ENCODE peak calls at places on chromosome 2, in four cellular contexts. Q is left lung, Z is pancreas, A is tibial artery. L is an unnamed sample.

GRCh38 chr2:85557130-85557529 is 4.2 kb downstream of the GGCX start:
- DNase-seq in Q (no peak), A (no peak), Z (no peak), L (no peak)

GRCh38 chr2:237304763-237305514 is 109.0 kb downstream of the COL6A3 start:
- DNase-seq in Q (no peak), Z (no peak), A (no peak), L (no peak)

GRCh38 chr2:237256845-237257244 is 157.1 kb downstream of the COL6A3 start:
- DNase-seq in Z (no peak), Q (no peak), A (peak; percentile 85), L (no peak)

GRCh38 chr2:145287686-145288085 is 767.8 kb upstream of the ZEB2 start:
- DNase-seq in Z (no peak), Q (no peak), A (no peak), L (no peak)

GRCh38 chr2:80035749-80036285 is 268.7 kb downstream of the LRRTM1 start:
- DNase-seq in Q (no peak), Z (no peak), A (no peak), L (no peak)

GRCh38 chr2:109185338-109185737 is 56.3 kb downstream of the SH3RF3 start:
- DNase-seq in Q (no peak), Z (no peak), A (peak; percentile 81), L (no peak)

GRCh38 chr2:75537658-75538057 is 23.1 kb downstream of the EVA1A start:
- DNase-seq in Q (no peak), A (no peak), Z (no peak), L (no peak)

GRCh38 chr2:8720741-8721140 is 38.9 kb downstream of the ID2 start:
- DNase-seq in Q (no peak), A (no peak), Z (no peak), L (no peak)

GRCh38 chr2:207831569-207832248 is 62.0 kb upstream of the FZD5 start:
- DNase-seq in Q (no peak), Z (no peak), A (no peak), L (no peak)

GRCh38 chr2:102294802-102295489 is 16.4 kb upstream of the IL1RL1 start:
- DNase-seq in A (no peak), Z (no peak), Q (no peak), L (no peak)

GRCh38 chr2:28352726-28353125 is 39.9 kb upstream of the FOSL2 start:
- DNase-seq in A (peak; percentile 48), Q (no peak), Z (no peak), L (no peak)

GRCh38 chr2:157990173-157990572 is 111.5 kb upstream of the UPP2 start:
- DNase-seq in Q (no peak), A (no peak), Z (no peak), L (no peak)

GRCh38 chr2:111704246-111704645 is 179.7 kb downstream of the ANAPC1 start:
- DNase-seq in A (no peak), Q (no peak), Z (no peak), L (no peak)

GRCh38 chr2:96792772-96793749 is 23.0 kb upstream of the CNNM3 start:
- DNase-seq in Q (peak; percentile 72), Z (no peak), A (no peak), L (no peak)

GRCh38 chr2:95309599-95309998 is 12.5 kb downstream of the KCNIP3 start:
- DNase-seq in Z (no peak), A (no peak), Q (no peak), L (no peak)

GRCh38 chr2:49002750-49003149 is 151.6 kb downstream of the FSHR start:
- DNase-seq in Q (no peak), Z (no peak), A (no peak), L (no peak)

GRCh38 chr2:237791977-237792727 is 6.4 kb upstream of the RBM44 start:
- DNase-seq in Q (no peak), Z (no peak), A (no peak), L (no peak)

GRCh38 chr2:27127883-27128670 is 4.5 kb downstream of the ABHD1 start:
- DNase-seq in Q (no peak), Z (no peak), A (no peak), L (no peak)

GRCh38 chr2:159201321-159202063 is 85.0 kb downstream of the WDSUB1 start:
- DNase-seq in Z (no peak), A (no peak), Q (no peak), L (no peak)

GRCh38 chr2:29821591-29821990 is 99.8 kb downstream of the ALK start:
- DNase-seq in A (no peak), Z (no peak), Q (no peak), L (no peak)

GRCh38 chr2:98787700-98788099 is 56.8 kb upstream of the MGAT4A start:
- DNase-seq in A (no peak), Q (no peak), Z (no peak), L (no peak)

GRCh38 chr2:227389661-227390060 is 1.9 kb upstream of the SCYGR1 start:
- DNase-seq in Z (no peak), Q (no peak), A (no peak), L (no peak)

GRCh38 chr2:240760576-240761246 is 59.3 kb downstream of the KIF1A start:
- DNase-seq in Z (no peak), A (no peak), Q (no peak), L (no peak)
- H3K36me3 ChIP-seq in Z (no peaks in the 10 kb centered on the region), A (no peaks in the 10 kb centered on the region), Q (no peaks in the 10 kb centered on the region), L (no peaks in the 10 kb centered on the region)

GRCh38 chr2:204628926-204629661 is 83.8 kb downstream of the PARD3B start:
- DNase-seq in A (no peak), Z (no peak), Q (no peak), L (no peak)

GRCh38 chr2:204635478-204635877 is 90.2 kb downstream of the PARD3B start:
- DNase-seq in A (no peak), Z (no peak), Q (no peak), L (no peak)

GRCh38 chr2:204634564-204634963 is 89.3 kb downstream of the PARD3B start:
- DNase-seq in A (no peak), Z (no peak), Q (no peak), L (no peak)

DNA sequence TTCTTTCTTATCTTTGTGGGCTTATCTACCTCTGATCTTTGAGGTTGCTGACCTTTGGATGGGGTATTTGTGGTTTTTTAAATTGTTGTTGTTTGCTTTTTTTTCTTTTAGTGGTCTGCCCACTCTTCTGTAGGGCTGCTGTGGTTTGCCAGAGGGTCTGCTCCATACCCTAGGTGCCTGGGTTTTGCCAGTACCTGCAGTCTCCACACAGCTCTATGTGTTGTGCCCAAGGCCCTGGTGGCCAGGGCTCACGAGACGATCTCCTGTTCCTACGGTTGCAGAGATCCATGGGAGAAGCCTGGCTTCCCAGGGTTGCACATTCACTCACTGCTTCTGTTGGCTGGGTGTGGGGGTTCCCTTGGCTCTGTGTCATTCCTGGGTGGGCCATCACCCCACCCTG is 87.1 kb downstream of the PARD3B start:
- DNase-seq in Q (no peak), Z (no peak), A (no peak), L (no peak)
- H3K9me3 ChIP-seq in Q (no peaks in the 10 kb centered on the region), Z (no peaks in the 10 kb centered on the region), A (no peaks in the 10 kb centered on the region), L (no peaks in the 10 kb centered on the region)

DNA sequence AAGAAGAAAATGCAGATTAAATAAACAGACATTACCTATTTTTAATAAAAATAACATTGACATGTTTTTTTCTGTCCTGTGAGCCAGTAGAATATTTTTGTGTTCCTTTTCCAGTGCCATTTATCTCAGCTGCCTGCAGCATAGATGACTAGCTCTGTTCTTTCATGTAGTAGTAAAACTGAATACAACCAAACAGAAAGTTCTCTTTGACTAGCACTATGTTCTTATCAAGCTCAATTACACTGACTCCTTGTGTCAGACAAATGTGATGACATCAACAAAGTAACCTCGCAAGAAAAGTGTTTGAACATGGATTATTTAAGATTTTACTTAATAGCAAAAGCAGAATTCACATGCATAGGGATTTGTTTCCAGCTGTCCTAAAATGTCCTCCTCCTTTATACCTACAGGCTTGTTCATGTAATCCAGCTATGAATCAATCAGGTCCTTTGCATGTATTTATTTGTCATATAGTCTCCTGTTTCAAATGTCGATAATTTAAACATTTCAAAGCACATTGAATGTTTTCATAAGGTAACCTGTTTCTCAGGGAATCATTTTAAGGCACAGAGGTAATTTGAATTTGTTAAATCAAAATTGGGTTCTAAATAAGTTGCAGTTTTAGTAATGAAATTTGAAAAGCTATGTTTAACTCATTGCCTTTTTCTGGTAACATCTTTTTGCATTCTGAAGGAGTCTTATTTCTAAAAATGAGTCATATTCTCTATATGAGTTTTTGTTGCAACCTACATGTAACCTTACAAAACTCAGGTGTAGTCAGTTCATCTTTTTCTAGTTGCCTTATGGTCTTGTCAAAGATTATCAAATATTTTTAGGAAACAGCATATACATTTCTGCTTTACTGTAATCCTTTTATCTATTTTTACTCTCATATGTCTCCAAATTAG is 215.3 kb upstream of the GULP1 start:
- DNase-seq in A (no peak), Z (no peak), Q (no peak), L (no peak)
- TF ChIP-seq CTCF in A (no peak), Z (no peak), Q (no peak), L (no peak)

DNA sequence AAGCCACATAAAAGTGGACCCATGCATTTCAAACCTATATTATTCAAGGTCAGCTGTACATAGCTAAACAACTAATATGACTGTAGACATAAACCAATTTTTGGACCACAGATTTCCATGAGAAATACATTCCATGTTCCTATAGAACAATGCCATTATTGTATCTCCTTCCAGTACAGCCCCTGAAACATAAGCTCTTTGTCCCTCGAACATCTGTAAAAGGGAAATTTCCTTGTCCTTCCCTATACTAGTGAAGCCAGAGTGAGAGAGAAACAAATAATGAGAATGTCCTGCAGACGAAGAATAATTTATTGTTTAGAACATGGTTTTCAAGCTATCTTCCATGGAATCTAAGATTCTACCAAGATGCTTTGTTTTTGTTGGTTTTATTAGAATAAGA is 75.3 kb downstream of the GORASP2 start:
- DNase-seq in A (no peak), Z (no peak), Q (no peak), L (no peak)
- H3K36me3 ChIP-seq in A (peaks cover 14% of the 10 kb centered on the region), Z (peaks cover 6% of the 10 kb centered on the region), Q (no peaks in the 10 kb centered on the region), L (peaks cover 5% of the 10 kb centered on the region)

DNA sequence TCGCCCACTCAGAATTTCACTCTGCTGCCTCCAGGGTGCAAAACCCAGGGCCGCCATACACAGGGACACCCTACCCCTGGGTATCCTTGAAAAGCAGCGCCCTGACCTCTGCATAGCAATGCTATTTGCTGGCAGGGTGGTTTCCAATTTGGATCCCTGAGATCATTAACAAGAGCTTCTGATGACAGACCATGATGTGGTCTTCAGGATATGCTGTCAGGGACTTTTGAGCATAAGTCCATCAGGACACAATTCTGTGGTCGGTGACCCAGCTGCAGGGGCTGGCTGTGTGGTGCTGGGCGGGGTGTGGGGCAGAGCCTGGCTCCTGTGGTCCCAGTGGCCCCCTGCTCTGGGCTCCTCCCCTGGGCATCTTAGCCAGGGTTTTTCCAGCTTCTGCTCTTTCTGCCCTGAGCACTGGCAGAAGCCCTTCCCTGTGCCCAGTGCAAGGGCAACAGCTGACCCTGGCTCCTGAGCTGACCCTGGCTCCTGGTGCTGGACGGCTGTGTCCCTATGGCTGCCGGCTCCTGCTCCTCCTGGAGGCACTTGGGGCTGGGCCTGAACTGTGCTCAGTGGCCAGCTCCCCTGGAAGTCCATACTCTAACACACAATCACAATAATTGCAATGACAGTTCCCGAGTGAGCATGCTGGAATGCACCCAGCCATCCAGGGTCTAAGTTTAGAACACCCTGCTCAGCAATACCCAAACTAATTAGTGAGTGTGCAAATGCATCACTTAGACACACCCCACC is 271.5 kb downstream of the HDAC4 start:
- DNase-seq in A (no peak), Z (no peak), Q (peak; percentile 41), L (no peak)
- H3K9me3 ChIP-seq in A (no peaks in the 10 kb centered on the region), Z (no peaks in the 10 kb centered on the region), Q (no peaks in the 10 kb centered on the region), L (no peaks in the 10 kb centered on the region)

L was measured in breast epithelium.